ENCODE peak calls at places on chromosomes 4 and X, in four cellular contexts. J, K, A and E are unnamed samples.

GRCh38 chr4:175238827-175239517 is 320.8 kb downstream of the ADAM29 start:
- DNase-seq in K (no peak), J (no peak), A (no peak), E (no peak)

GRCh38 chr4:185383451-185383850 is 12.3 kb downstream of the LRP2BP start:
- DNase-seq in J (no peak), K (no peak), A (no peak), E (no peak)

GRCh38 chr4:147754037-147754445 is 22.2 kb downstream of the ARHGAP10 start:
- DNase-seq in K (no peak), J (peak; percentile 89), A (no peak), E (no peak)

GRCh38 chrX:14899607-14900006 is 26.4 kb downstream of the MOSPD2 start:
- DNase-seq in A (no peak), K (no peak), J (peak; percentile 59), E (no peak)

GRCh38 chr4:178339769-178340168 is 897.5 kb upstream of the AGA start:
- DNase-seq in J (no peak), K (no peak), A (no peak), E (no peak)

GRCh38 chr4:125714845-125715244 is 400.1 kb downstream of the FAT4 start:
- DNase-seq in J (peak; percentile 46), A (no peak), K (no peak), E (no peak)

GRCh38 chr4:110512901-110513300 is 36.9 kb downstream of the ENPEP start:
- DNase-seq in A (no peak), J (no peak), K (no peak), E (no peak)

GRCh38 chr4:24614881-24615280 is 30.5 kb upstream of the DHX15 start:
- DNase-seq in A (no peak), J (no peak), K (no peak), E (no peak)

GRCh38 chr4:836781-837301 is 10.9 kb upstream of the CPLX1 start:
- DNase-seq in K (no peak), J (no peak), A (no peak), E (peak; percentile 88)

DNA sequence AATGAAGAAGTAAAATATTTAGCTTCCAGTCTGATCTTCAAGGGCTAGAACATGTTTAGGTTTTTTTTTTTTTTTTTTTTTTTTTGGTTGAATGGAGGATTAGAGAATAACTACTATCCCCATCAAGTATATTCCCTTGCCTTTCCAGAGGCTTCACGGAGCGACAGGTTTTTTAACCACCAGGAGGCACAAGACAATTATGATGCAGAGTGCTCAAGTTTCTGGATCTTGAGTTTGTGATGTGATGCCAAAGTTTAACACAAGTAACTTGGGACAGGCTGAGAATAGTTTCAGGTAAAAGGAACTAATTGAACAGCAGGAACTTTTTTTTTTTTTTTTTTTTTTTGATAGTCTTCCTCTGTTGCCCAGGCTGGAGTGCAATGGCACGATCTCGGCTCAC is 30.3 kb downstream of the CCNI start:
- DNase-seq in A (no peak), K (no peak), J (peak; percentile 34), E (no peak)
- TF ChIP-seq CTCF in A (no peak), K (peak; percentile 56), J (no peak), E (peak; percentile 61)

GRCh38 chr4:163587867-163588266 is 93.4 kb downstream of the TMA16 start:
- DNase-seq in A (no peak), K (no peak), J (no peak), E (no peak)
- TF ChIP-seq CTCF in A (no peak), K (peak; percentile 49), J (no peak), E (peak; percentile 52)

DNA sequence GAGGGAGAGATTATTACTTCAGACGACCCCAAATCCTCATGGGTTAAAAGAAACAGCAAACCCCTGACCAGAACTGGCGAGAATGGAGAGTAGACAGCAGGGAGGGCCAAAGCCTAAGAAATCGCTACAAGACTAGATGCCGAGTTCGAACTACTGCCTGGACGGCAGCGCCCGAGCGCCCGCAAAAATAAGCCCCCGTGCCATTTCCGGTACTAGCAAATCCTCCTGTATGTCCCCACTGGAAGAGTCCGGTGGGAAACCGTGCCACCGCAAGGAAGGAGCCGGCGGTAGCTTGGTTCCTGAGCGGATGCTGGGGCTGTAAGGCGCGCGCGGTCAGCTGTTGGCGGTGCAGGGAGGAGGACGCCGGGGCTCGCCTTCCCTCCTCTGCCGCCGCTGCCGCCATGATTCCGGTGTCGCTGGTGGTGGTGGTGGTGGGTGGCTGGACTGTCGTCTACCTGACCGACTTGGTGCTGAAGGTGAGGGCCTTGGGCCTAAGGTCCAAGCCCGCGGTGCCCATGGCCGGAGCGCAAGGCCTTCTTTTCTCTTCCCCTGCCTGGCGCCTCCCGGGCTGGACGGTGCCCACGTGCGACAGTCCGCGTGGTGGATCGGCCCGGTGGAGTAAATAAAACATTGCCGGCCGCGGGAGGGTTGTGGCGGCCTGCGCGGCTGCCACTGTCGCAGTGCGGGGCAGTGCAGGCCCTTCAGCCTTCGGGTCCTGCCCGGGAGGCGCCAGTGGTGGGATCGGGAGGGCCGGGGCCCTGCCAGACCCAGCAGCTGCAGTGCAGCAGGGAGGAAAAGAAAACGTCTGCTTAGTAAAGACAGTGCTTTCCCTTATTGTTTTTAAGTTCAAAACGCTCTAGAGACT is at the start of gene MBTPS2:
- DNase-seq in J (peak; percentile 92), A (peak; percentile 90), K (peak; percentile 75), E (peak; percentile 95)
- TF ChIP-seq CTCF in J (no peak), A (no peak), K (peak; percentile 37), E (peak; percentile 74)

DNA sequence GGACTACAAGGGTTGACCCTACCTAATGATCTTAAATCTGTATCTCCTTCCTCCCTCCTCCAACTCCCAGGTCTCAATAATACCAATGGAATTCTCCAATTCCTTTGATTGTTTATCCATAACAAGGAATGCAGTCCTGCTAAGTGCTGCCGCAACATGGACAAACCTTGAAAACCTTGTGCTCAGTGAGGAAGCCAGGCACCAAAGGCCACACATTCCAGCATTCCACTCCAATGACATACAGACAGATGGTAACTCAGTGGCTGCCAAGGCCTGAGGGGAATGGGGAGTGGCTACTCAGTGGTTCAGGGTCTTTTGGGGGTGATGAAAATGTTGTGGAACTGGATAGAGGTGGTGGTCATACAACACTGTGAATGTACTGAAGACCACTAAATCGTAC is 10.4 kb downstream of the HAUS7 start:
- DNase-seq in J (peak; percentile 74), A (no peak), K (no peak), E (peak; percentile 35)
- TF ChIP-seq CTCF in J (no peak), A (no peak), K (no peak), E (no peak)

GRCh38 chrX:29044802-29045201 is 457.6 kb downstream of the IL1RAPL1 start:
- DNase-seq in A (no peak), K (no peak), J (no peak), E (no peak)
- TF ChIP-seq CTCF in A (no peak), K (peak; percentile 48), J (no peak), E (peak; percentile 45)

DNA sequence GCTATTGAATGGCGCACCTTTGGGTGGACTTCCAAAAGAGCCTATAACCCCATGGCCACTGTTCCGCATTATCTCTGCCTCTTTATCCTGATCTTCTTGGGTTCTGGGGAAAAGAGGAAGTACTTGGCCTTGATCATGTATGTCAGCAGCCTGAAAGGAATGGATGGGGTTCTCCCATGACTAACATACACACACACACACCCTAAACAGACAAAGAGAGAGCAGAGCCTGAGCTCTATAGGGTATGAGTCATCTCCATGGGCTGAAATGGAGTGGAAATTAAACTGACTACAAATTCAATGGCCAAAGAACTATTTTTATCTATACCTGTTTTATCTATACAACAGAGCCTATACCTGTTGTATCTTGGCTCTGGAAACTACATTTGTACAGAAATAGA is 141.5 kb upstream of the MTMR8 start:
- DNase-seq in J (no peak), A (no peak), K (no peak), E (no peak)
- TF ChIP-seq CTCF in J (no peak), A (no peak), K (no peak), E (no peak)

GRCh38 chr4:21450331-21450730 is 498.2 kb downstream of the KCNIP4 start:
- DNase-seq in A (no peak), J (no peak), K (no peak), E (no peak)

GRCh38 chr4:21451032-21451431 is 497.5 kb downstream of the KCNIP4 start:
- DNase-seq in A (no peak), J (peak; percentile 74), K (no peak), E (no peak)

GRCh38 chr4:21452931-21453330 is 495.6 kb downstream of the KCNIP4 start:
- DNase-seq in A (no peak), K (no peak), J (no peak), E (no peak)

DNA sequence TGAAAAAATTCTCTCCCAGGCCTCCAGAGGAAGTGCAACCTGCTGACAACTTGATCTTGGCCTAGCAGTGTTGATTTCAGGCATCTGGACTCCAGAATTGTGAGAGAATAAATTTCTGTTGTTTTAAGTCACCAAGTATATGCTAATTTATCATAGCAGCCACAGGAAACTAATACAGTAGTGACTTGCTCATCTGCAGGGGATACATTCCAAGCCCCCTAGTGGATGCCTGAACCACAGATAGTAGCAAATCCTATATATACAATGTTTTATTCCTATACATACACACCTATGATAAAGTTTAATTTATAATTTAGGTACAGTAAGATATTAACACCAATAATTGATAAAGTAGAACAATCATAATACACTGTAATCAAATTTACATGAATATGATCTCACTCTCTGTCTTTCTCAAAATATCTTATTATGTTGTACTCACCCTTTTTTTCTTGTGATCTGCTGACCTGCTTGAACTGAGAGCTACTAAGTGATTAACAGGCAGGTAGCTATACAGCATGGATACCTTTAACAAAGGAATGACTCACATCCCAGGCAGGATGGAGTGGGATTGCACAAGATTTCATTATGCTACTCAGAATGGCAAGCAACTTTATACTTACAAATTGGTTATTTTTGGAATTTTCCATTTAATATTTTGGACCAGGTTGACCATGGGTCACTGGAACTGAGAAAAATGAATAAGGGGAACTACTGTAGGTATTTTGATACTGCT is 501.1 kb downstream of the KCNIP4 start:
- DNase-seq in A (no peak), J (peak; percentile 1), K (no peak), E (no peak)
- TF ChIP-seq CTCF in A (no peak), J (no peak), K (no peak), E (peak; percentile 16)

GRCh38 chrX:138871739-138872138 is 160.2 kb upstream of the FGF13 start:
- DNase-seq in A (no peak), J (no peak), K (no peak), E (no peak)

GRCh38 chrX:138865093-138865649 is 153.7 kb upstream of the FGF13 start:
- DNase-seq in J (no peak), A (no peak), K (no peak), E (no peak)

GRCh38 chrX:138872537-138872936 is 161.0 kb upstream of the FGF13 start:
- DNase-seq in J (no peak), K (no peak), A (no peak), E (no peak)

GRCh38 chrX:138866643-138867042 is 155.1 kb upstream of the FGF13 start:
- DNase-seq in A (no peak), J (peak; percentile 4), K (no peak), E (no peak)
- TF ChIP-seq CTCF in A (no peak), J (no peak), K (no peak), E (no peak)

GRCh38 chrX:43654431-43655150 is 1.5 kb upstream of the MAOA start:
- DNase-seq in J (peak; percentile 96), K (peak; percentile 74), A (peak; percentile 93), E (peak; percentile 96)
- TF ChIP-seq CTCF in J (no peak), K (peak; percentile 49), A (peak; percentile 19), E (peak; percentile 71)